ENCODE peak calls at places on chromosome 14, in eight cellular contexts. V is stimulated activated CD4-positive, alpha-beta T cell treated with anti-CD3 and anti-CD28 coated beads, Interleukin-4, amount 100 ng/mL, for 1 hour; U is HEK293T; W is effector memory CD8-positive, alpha-beta T cell; R is T follicular helper cell; Z is H4; C is GM12865; X is renal cortical epithelial cell. J is an unnamed sample.

GRCh38 chr14:76887196-76887595 is 61.0 kb downstream of the LRRC74A start:
- DNase-seq in V (no peak), U (no peak), W (no peak), R (no peak), Z (no peak), C (no peak), X (no peak), J (no peak)

GRCh38 chr14:54815016-54815415 is 87.6 kb downstream of the GCH1 start:
- DNase-seq in V (no peak), U (no peak), W (no peak), R (no peak), Z (peak), C (no peak), X (peak), J (no peak)

GRCh38 chr14:95045836-95046430 is 111.4 kb downstream of the DICER1 start:
- DNase-seq in V (no peak), U (no peak), W (no peak), R (no peak), Z (no peak), C (no peak), X (no peak), J (no peak)

GRCh38 chr14:34913619-34914018 is 38.5 kb upstream of the BAZ1A start:
- DNase-seq in V (no peak), U (no peak), W (no peak), R (no peak), Z (no peak), C (no peak), X (no peak), J (no peak)

GRCh38 chr14:32225378-32225920 is 22.4 kb upstream of the RNU6-8 start:
- DNase-seq in V (no peak), U (no peak), W (no peak), R (no peak), Z (no peak), C (no peak), X (no peak), J (no peak)

GRCh38 chr14:41901089-41901488 is 294.4 kb downstream of the LRFN5 start:
- DNase-seq in V (no peak), U (no peak), W (no peak), R (no peak), Z (no peak), C (no peak), X (no peak), J (no peak)

GRCh38 chr14:29814153-29815057 is 113.2 kb downstream of the PRKD1 start:
- DNase-seq in V (no peak), U (no peak), W (no peak), R (no peak), Z (no peak), C (no peak), X (no peak), J (no peak)

GRCh38 chr14:36818794-36819384 is 157.2 kb downstream of the PAX9 start:
- DNase-seq in V (no peak), U (no peak), W (no peak), R (no peak), Z (no peak), C (no peak), X (no peak), J (no peak)

GRCh38 chr14:100524233-100524932 is 62.8 kb downstream of the BEGAIN start:
- DNase-seq in V (no peak), U (no peak), W (no peak), R (no peak), Z (peak), C (no peak), X (no peak), J (no peak)

GRCh38 chr14:33280646-33281045 is 342.0 kb downstream of the NPAS3 start:
- DNase-seq in V (no peak), U (no peak), W (no peak), R (no peak), Z (no peak), C (no peak), X (peak), J (no peak)

GRCh38 chr14:51304956-51305355 is 64.9 kb downstream of the TMX1 start:
- DNase-seq in V (no peak), U (no peak), W (no peak), R (no peak), Z (peak), C (no peak), X (peak), J (peak)

GRCh38 chr14:52706286-52706685 is 714 bp upstream of the PSMC6 start:
- DNase-seq in V (peak), U (no peak), W (peak), R (no peak), Z (peak), C (peak), X (peak), J (no peak)

GRCh38 chr14:31894351-31894750 is 182.8 kb upstream of the ARHGAP5 start:
- DNase-seq in V (no peak), U (no peak), W (no peak), R (no peak), Z (no peak), C (no peak), X (no peak), J (no peak)

GRCh38 chr14:104941508-104942365 is 17.1 kb downstream of the PLD4 start:
- DNase-seq in V (no peak), U (no peak), W (no peak), R (no peak), Z (no peak), C (no peak), X (no peak), J (no peak)

GRCh38 chr14:75432406-75432805 is 4.6 kb downstream of the JDP2 start:
- DNase-seq in V (no peak), U (no peak), W (no peak), R (no peak), Z (no peak), C (no peak), X (no peak), J (no peak)

GRCh38 chr14:54597795-54598443 is 31.0 kb downstream of the SAMD4A start:
- DNase-seq in V (no peak), U (no peak), W (no peak), R (no peak), Z (peak), C (no peak), X (peak), J (no peak)

J was measured in H54.